ENCODE peak calls at places on chromosomes 5 and 9, in six cellular contexts. One of them, this sample, is unnamed.

GRCh38 chr9:116274293-116274692 is 120.7 kb downstream of the PAPPA start:
- DNase-seq in transverse colon: no peak
- DNase-seq in testis: no peak
- DNase-seq in left lung: no peak
- DNase-seq in lower lobe of right lung: no peak
- DNase-seq in SK-N-SH: no peak
- DNase-seq in this sample: no peak

GRCh38 chr9:114089206-114089840 is 9.8 kb downstream of the KIF12 start:
- DNase-seq in testis: no peak
- DNase-seq in SK-N-SH: no peak
- DNase-seq in transverse colon: no peak
- DNase-seq in left lung: no peak
- DNase-seq in lower lobe of right lung: no peak
- DNase-seq in this sample: no peak

GRCh38 chr9:84874583-84874982 is 205.1 kb downstream of the NTRK2 start:
- DNase-seq in SK-N-SH: no peak
- DNase-seq in left lung: no peak
- DNase-seq in lower lobe of right lung: no peak
- DNase-seq in testis: no peak
- DNase-seq in transverse colon: no peak
- DNase-seq in this sample: no peak

GRCh38 chr9:79617395-79617794 is 45.6 kb downstream of the TLE4 start:
- DNase-seq in left lung: no peak
- DNase-seq in testis: peak; percentile 61
- DNase-seq in SK-N-SH: no peak
- DNase-seq in transverse colon: peak; percentile 52
- DNase-seq in lower lobe of right lung: no peak
- DNase-seq in this sample: no peak

GRCh38 chr5:33059081-33059480 is 348.0 kb downstream of the NPR3 start:
- DNase-seq in transverse colon: no peak
- DNase-seq in left lung: no peak
- DNase-seq in lower lobe of right lung: no peak
- DNase-seq in testis: no peak
- DNase-seq in SK-N-SH: no peak
- DNase-seq in this sample: no peak

GRCh38 chr9:12702160-12702758 is 9.1 kb downstream of the TYRP1 start:
- DNase-seq in testis: peak; percentile 27
- DNase-seq in left lung: no peak
- DNase-seq in transverse colon: peak; percentile 16
- DNase-seq in lower lobe of right lung: peak; percentile 25
- DNase-seq in SK-N-SH: peak; percentile 30
- DNase-seq in this sample: peak; percentile 27

GRCh38 chr9:115167175-115167574 is 49.2 kb upstream of the TNC start:
- DNase-seq in lower lobe of right lung: no peak
- DNase-seq in left lung: no peak
- DNase-seq in testis: no peak
- DNase-seq in transverse colon: no peak
- DNase-seq in SK-N-SH: no peak
- DNase-seq in this sample: no peak

GRCh38 chr9:91282292-91282691 is 79.4 kb downstream of the AUH start:
- DNase-seq in left lung: no peak
- DNase-seq in lower lobe of right lung: no peak
- DNase-seq in transverse colon: no peak
- DNase-seq in SK-N-SH: no peak
- DNase-seq in testis: no peak
- DNase-seq in this sample: no peak

GRCh38 chr5:52748590-52748989 is 39.1 kb upstream of the ITGA1 start:
- DNase-seq in testis: no peak
- DNase-seq in lower lobe of right lung: no peak
- DNase-seq in transverse colon: no peak
- DNase-seq in left lung: no peak
- DNase-seq in SK-N-SH: no peak
- DNase-seq in this sample: no peak

GRCh38 chr9:31210982-31211570 is 1173.4 kb upstream of the ACO1 start:
- DNase-seq in SK-N-SH: no peak
- DNase-seq in transverse colon: peak; percentile 7
- DNase-seq in testis: peak; percentile 16
- DNase-seq in lower lobe of right lung: peak; percentile 38
- DNase-seq in left lung: peak; percentile 64
- DNase-seq in this sample: peak; percentile 35

GRCh38 chr5:132496631-132497487 is 6.3 kb upstream of the IRF1 start:
- DNase-seq in transverse colon: peak; percentile 95
- DNase-seq in left lung: peak; percentile 99
- DNase-seq in testis: peak; percentile 90
- DNase-seq in lower lobe of right lung: peak; percentile 96
- DNase-seq in SK-N-SH: peak; percentile 96
- DNase-seq in this sample: no peak

GRCh38 chr9:20683351-20684034 is 566 bp upstream of the FOCAD start:
- DNase-seq in transverse colon: peak; percentile 57
- DNase-seq in SK-N-SH: peak; percentile 45
- DNase-seq in lower lobe of right lung: peak; percentile 62
- DNase-seq in testis: peak; percentile 58
- DNase-seq in left lung: no peak
- DNase-seq in this sample: no peak

GRCh38 chr9:20681467-20681866 is 2.6 kb upstream of the FOCAD start:
- DNase-seq in testis: no peak
- DNase-seq in transverse colon: no peak
- DNase-seq in left lung: no peak
- DNase-seq in lower lobe of right lung: no peak
- DNase-seq in SK-N-SH: no peak
- DNase-seq in this sample: no peak

GRCh38 chr9:20685769-20686168 is 1.7 kb downstream of the FOCAD start:
- DNase-seq in lower lobe of right lung: no peak
- DNase-seq in SK-N-SH: no peak
- DNase-seq in left lung: no peak
- DNase-seq in transverse colon: no peak
- DNase-seq in testis: no peak
- DNase-seq in this sample: no peak

GRCh38 chr9:20684865-20685696 is 1.0 kb downstream of the FOCAD start:
- DNase-seq in lower lobe of right lung: no peak
- DNase-seq in SK-N-SH: no peak
- DNase-seq in transverse colon: no peak
- DNase-seq in testis: no peak
- DNase-seq in left lung: no peak
- DNase-seq in this sample: no peak

DNA sequence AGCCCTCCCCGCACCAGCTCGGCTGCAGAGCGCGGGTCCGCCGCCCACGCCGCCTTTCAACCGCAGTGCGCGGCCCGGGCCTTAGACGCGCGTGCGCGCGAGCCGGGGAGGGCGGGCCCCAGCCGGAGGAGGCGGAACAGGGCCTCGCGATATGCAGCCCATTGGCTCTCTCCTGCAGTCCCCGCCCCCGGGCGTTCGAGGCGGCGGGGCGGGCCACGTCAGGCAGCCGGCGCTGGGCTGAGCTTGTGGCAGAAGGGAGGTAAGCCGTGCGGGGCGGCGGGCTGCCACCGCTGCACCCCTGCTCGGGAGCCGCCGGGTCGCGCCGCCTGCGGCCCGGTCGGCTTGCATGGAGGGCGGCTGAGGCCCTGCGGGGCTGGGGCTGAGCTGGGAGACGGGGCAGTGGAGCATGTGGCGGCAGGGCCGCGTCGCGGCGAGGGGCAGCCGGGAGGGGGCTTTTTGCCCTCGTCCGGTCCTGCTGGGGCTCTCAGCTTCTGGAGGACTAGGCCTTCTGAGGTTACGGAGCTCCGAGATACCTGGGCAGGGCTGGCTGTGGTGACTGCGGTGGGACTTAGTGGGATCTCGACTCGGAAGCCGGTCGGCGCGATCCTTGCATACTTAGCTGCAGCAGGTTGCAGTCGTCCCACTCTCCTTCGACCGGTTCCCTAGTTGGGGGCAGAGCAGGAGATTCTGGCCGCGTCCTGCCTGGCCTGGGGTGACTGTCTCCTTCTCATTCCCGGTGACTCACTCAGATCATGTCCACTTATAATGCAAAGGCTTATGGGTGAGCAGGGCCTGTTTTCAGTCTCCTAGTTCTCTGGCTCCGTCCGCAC is at the start of gene FOCAD:
- DNase-seq in SK-N-SH: peak; percentile 98
- DNase-seq in left lung: peak; percentile 99
- DNase-seq in testis: peak; percentile 97
- DNase-seq in transverse colon: peak; percentile 97
- DNase-seq in lower lobe of right lung: peak; percentile 96
- DNase-seq in this sample: peak; percentile 97
- TF ChIP-seq CTCF in SK-N-SH: no peak
- TF ChIP-seq CTCF in left lung: peak; percentile 23
- TF ChIP-seq CTCF in testis: peak; percentile 9
- TF ChIP-seq CTCF in transverse colon: peak; percentile 22
- TF ChIP-seq CTCF in lower lobe of right lung: no peak
- TF ChIP-seq CTCF in this sample: no peak

GRCh38 chr5:96049398-96050272 is 88.0 kb upstream of the ELL2 start:
- DNase-seq in transverse colon: no peak
- DNase-seq in testis: no peak
- DNase-seq in lower lobe of right lung: peak; percentile 43
- DNase-seq in left lung: no peak
- DNase-seq in SK-N-SH: no peak
- DNase-seq in this sample: no peak

GRCh38 chr5:96050273-96050880 is 88.7 kb upstream of the ELL2 start:
- DNase-seq in testis: no peak
- DNase-seq in transverse colon: no peak
- DNase-seq in left lung: peak; percentile 38
- DNase-seq in SK-N-SH: no peak
- DNase-seq in lower lobe of right lung: no peak
- DNase-seq in this sample: no peak

GRCh38 chr5:96052374-96052773 is 90.7 kb upstream of the ELL2 start:
- DNase-seq in SK-N-SH: no peak
- DNase-seq in lower lobe of right lung: no peak
- DNase-seq in testis: no peak
- DNase-seq in transverse colon: no peak
- DNase-seq in left lung: no peak
- DNase-seq in this sample: no peak

GRCh38 chr5:96053063-96053735 is 91.5 kb upstream of the ELL2 start:
- DNase-seq in lower lobe of right lung: no peak
- DNase-seq in left lung: no peak
- DNase-seq in testis: no peak
- DNase-seq in SK-N-SH: no peak
- DNase-seq in transverse colon: no peak
- DNase-seq in this sample: no peak

DNA sequence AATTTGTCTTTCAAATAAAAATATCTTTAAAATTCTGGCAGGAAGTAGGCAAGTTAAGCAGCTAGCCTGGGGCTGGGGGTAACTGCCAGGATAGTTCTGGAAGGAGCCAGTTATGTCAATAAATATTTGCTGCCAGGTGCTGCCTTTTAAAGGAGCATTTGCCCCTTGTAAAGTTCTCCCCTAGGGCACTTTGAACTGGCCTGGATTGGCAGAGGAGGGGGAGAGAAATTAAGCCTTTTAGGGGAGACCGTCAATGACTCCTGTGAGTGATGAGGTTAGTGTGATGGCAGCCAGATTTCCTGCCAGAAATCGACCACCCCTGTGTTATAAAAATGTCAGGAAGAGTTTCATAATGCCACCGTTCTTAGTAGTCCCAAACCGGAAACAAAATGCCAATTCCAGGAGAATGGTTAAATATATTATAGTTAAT is 89.8 kb upstream of the ELL2 start:
- DNase-seq in transverse colon: no peak
- DNase-seq in left lung: no peak
- DNase-seq in SK-N-SH: no peak
- DNase-seq in testis: no peak
- DNase-seq in lower lobe of right lung: no peak
- DNase-seq in this sample: no peak
- H3K27ac ChIP-seq in transverse colon: no peak overlapping the region
- H3K27ac ChIP-seq in left lung: no peak overlapping the region
- H3K27ac ChIP-seq in SK-N-SH: no peak overlapping the region
- H3K27ac ChIP-seq in testis: no peak overlapping the region
- H3K27ac ChIP-seq in lower lobe of right lung: no peak overlapping the region
- H3K27ac ChIP-seq in this sample: no peak overlapping the region

DNA sequence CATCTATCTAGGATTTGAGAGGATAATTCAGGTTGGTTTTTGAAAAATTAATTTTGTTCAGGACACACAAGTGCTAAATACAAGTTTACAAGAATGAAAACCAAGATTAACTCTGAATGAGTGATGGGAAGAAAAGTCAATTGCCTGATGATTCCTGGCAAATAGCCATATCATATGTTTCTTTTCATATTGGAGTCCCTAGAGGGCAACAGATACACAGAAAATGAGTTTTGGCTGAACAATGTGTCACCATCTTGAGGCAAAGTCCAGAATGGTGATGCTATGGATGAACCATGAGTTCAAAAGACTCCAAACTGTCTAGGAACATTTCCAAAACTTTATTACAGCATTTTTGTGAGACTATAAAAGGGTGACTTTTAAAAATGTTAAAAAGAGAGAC is 382.9 kb downstream of the TMEM161B start:
- DNase-seq in SK-N-SH: no peak
- DNase-seq in testis: no peak
- DNase-seq in transverse colon: no peak
- DNase-seq in left lung: no peak
- DNase-seq in lower lobe of right lung: no peak
- DNase-seq in this sample: no peak
- TF ChIP-seq CTCF in SK-N-SH: no peak
- TF ChIP-seq CTCF in testis: no peak
- TF ChIP-seq CTCF in transverse colon: no peak
- TF ChIP-seq CTCF in left lung: no peak
- TF ChIP-seq CTCF in lower lobe of right lung: no peak
- TF ChIP-seq CTCF in this sample: no peak

DNA sequence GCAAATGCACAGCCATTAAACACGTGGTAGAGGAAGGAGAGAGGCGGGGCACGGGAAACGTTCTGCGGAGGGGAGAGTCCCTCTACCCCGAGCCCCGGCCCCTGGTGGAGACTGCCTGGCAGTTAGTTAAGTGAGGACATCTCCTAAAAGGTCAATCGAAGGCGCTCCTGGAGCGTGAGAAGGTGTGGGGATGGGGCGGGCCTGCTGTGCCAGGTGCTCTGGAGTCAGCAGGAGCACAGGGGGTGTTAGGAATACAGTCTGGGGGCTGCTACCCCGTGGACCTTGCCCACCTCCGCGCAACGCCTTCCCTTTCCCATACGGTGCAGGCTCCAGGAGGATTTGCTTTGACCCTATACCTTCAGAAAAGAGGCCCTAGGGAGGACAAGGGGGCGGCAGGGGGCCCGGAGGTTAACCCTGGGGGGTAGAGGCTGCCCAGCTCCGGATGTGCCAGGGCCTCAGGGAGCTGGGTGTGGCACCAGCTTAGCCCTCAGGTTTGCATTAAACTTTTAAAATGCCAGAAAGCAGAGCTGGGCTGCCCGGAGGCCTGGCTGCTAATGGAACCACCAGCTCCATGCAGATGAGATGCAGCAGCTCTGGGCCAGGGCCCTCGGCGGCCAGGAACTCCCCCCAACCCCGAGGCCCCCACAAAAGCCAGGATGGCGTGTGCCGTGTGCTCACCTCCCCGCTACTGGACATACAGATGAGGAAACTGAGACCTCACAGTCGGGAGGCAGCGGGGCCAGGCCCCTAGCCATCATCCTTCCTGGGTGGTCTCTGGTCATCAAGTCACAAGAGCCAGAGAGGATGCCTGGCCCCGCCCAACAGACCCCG is 39.2 kb downstream of the NACC2 start:
- DNase-seq in testis: no peak
- DNase-seq in lower lobe of right lung: no peak
- DNase-seq in SK-N-SH: peak; percentile 41
- DNase-seq in left lung: peak; percentile 67
- DNase-seq in transverse colon: no peak
- DNase-seq in this sample: no peak
- H3K27ac ChIP-seq in testis: no peak overlapping the region
- H3K27ac ChIP-seq in lower lobe of right lung: no peak overlapping the region
- H3K27ac ChIP-seq in SK-N-SH: no peak overlapping the region
- H3K27ac ChIP-seq in left lung: no peak overlapping the region
- H3K27ac ChIP-seq in transverse colon: no peak overlapping the region
- H3K27ac ChIP-seq in this sample: no peak overlapping the region

GRCh38 chr5:108919591-108920326 is 172.1 kb downstream of the FER start:
- DNase-seq in transverse colon: no peak
- DNase-seq in lower lobe of right lung: no peak
- DNase-seq in left lung: no peak
- DNase-seq in testis: no peak
- DNase-seq in SK-N-SH: no peak
- DNase-seq in this sample: no peak
- TF ChIP-seq CTCF in transverse colon: peak; percentile 14
- TF ChIP-seq CTCF in lower lobe of right lung: no peak
- TF ChIP-seq CTCF in left lung: no peak
- TF ChIP-seq CTCF in testis: no peak
- TF ChIP-seq CTCF in SK-N-SH: peak; percentile 54
- TF ChIP-seq CTCF in this sample: no peak

This sample was measured in WERI-Rb-1.